ENCODE peak calls at places on chromosomes 6 and 20, in six cellular contexts. F, C, I, U, A and T are unnamed samples.

GRCh38 chr6:157877573-157878011 is 54.5 kb downstream of the SNX9 start:
- DNase-seq in F (no peak), C (no peak), I (no peak), U (no peak), A (no peak), T (no peak)

GRCh38 chr6:80733645-80734044 is 627.2 kb downstream of the BCKDHB start:
- DNase-seq in F (no peak), C (no peak), I (no peak), U (no peak), A (no peak), T (no peak)

GRCh38 chr6:105121981-105122380 is 57.8 kb downstream of the POPDC3 start:
- DNase-seq in F (no peak), C (no peak), I (no peak), U (no peak), A (no peak), T (no peak)

GRCh38 chr6:147131728-147132127 is 72.5 kb upstream of the STXBP5 start:
- DNase-seq in F (no peak), C (no peak), I (no peak), U (no peak), A (no peak), T (no peak)

GRCh38 chr6:101935732-101936131 is 542.2 kb downstream of the GRIK2 start:
- DNase-seq in F (no peak), C (no peak), I (no peak), U (no peak), A (no peak), T (no peak)

GRCh38 chr6:32114853-32115252 is 5.7 kb upstream of the TNXB start:
- DNase-seq in F (no peak), C (peak), I (no peak), U (no peak), A (no peak), T (no peak)

GRCh38 chr20:19012671-19013070 is 199.1 kb downstream of the SCP2D1 start:
- DNase-seq in F (no peak), C (no peak), I (no peak), U (no peak), A (no peak), T (no peak)

GRCh38 chr6:28864321-28864923 is 59.4 kb downstream of the TRIM27 start:
- DNase-seq in F (no peak), C (no peak), I (no peak), U (no peak), A (no peak), T (no peak)

GRCh38 chr6:142851601-142852000 is 93.4 kb downstream of the HIVEP2 start:
- DNase-seq in F (no peak), C (no peak), I (no peak), U (no peak), A (no peak), T (no peak)

GRCh38 chr20:10922941-10923340 is 249.1 kb upstream of the JAG1 start:
- DNase-seq in F (no peak), C (no peak), I (no peak), U (no peak), A (no peak), T (no peak)

GRCh38 chr6:38604700-38605099 is 35.0 kb downstream of the BTBD9 start:
- DNase-seq in F (no peak), C (no peak), I (no peak), U (no peak), A (no peak), T (no peak)

GRCh38 chr20:32445539-32446273 is 87.6 kb downstream of the ASXL1 start:
- DNase-seq in F (peak), C (peak), I (no peak), U (no peak), A (peak), T (no peak)

GRCh38 chr6:105459049-105459448 is 56.2 kb upstream of the PREP start:
- DNase-seq in F (no peak), C (no peak), I (no peak), U (no peak), A (no peak), T (no peak)

GRCh38 chr6:161048636-161049035 is 57.1 kb downstream of the MAP3K4 start:
- DNase-seq in F (no peak), C (no peak), I (no peak), U (no peak), A (no peak), T (no peak)

GRCh38 chr6:140460267-140460666 is 1085.8 kb upstream of the CITED2 start:
- DNase-seq in F (no peak), C (no peak), I (no peak), U (no peak), A (no peak), T (no peak)

GRCh38 chr20:10673176-10673830 is 496 bp downstream of the JAG1 start:
- DNase-seq in F (peak), C (no peak), I (no peak), U (no peak), A (peak), T (peak)

GRCh38 chr6:28940859-28941680 is 17.3 kb upstream of the TRIM27 start:
- DNase-seq in F (peak), C (peak), I (peak), U (peak), A (peak), T (no peak)

GRCh38 chr6:136609878-136610706 is 59.9 kb upstream of the MAP7 start:
- DNase-seq in F (peak), C (no peak), I (no peak), U (peak), A (peak), T (no peak)

GRCh38 chr6:42118162-42119001 is 24.0 kb downstream of the C6orf132 start:
- DNase-seq in F (peak), C (no peak), I (no peak), U (no peak), A (peak), T (no peak)

GRCh38 chr6:88666906-88667305 is 296.5 kb downstream of the RNGTT start:
- DNase-seq in F (no peak), C (no peak), I (no peak), U (no peak), A (no peak), T (no peak)

GRCh38 chr20:4918473-4918872 is 82.8 kb downstream of the SLC23A2 start:
- DNase-seq in F (no peak), C (no peak), I (no peak), U (no peak), A (peak), T (no peak)

GRCh38 chr20:33277471-33278441 is 5.3 kb upstream of the BPIFB1 start:
- DNase-seq in F (peak), C (no peak), I (no peak), U (no peak), A (no peak), T (no peak)

GRCh38 chr6:116682334-116682712 is 1.3 kb downstream of the KPNA5 start:
- DNase-seq in F (no peak), C (no peak), I (no peak), U (no peak), A (no peak), T (no peak)

GRCh38 chr6:114611696-114612095 is 268.9 kb upstream of the HS3ST5 start:
- DNase-seq in F (no peak), C (no peak), I (no peak), U (no peak), A (no peak), T (no peak)

GRCh38 chr6:21371676-21372161 is 221.8 kb upstream of the SOX4 start:
- DNase-seq in F (no peak), C (no peak), I (no peak), U (no peak), A (no peak), T (no peak)

DNA sequence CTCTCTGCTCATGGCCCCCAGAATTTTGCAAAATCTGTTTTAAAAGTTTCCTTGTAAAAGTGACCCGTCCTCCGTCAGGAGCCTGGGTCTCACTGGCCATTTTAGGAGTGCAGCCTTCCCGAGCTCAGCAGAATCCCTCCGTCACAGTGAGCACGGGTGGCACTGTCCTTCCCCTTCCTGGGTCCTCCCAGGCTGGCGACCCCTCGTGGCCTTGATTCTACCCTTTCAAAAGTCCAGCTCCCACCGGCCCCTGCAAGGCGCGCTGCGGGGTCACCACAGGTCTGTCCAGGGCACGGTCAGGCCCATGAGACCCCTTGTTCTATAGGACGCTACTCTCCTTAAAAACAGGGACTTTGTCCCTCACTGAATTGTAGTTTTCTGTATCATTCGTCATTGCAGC is 112.7 kb downstream of the PSMB1 start:
- DNase-seq in F (peak), C (no peak), I (no peak), U (no peak), A (no peak), T (no peak)
- TF ChIP-seq POLR2AphosphoS5 in F (no peak), C (no peak), I (no peak), U (no peak), A (no peak), T (no peak)

DNA sequence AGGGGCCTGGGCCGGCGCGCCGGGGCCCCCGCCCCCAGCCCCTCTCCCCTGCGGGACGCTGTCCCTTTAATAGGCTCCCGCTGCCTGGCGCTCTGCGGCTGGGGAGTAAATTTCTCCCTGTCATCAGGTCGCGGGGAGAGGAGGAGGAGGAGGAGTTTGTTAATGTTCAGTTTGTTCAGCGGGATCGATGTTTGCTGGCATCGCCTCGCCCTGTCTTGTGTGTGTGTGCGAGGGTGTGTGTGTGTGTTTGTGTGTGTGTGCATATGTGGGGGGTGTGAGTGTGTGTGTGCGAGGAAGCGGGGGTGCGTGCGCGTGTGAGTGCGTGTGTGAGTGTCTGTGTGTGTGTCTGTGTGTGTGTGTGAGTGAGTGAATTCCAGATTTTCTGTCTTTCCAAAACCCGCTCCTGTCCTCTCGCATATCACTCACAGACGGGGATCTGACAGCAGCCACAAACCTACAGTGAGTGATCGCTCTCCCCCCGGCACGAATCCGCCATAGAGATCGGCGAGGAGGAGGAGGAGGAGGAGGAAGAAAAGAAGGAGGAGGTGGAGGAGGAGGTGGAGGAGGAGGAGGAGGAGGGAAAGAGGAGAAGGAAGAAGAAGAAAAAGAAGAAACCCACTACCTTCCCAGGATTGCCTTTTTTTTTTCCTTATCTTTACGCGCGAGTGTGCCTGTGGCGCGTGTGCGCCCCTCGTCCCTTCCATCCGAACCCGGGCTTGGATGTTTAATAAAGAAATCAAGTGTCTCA is at the start of gene TSHZ2:
- DNase-seq in F (peak), C (peak), I (no peak), U (no peak), A (no peak), T (no peak)
- TF ChIP-seq POLR2A in F (no peak), C (no peak), I (no peak), U (no peak), A (no peak), T (no peak)

DNA sequence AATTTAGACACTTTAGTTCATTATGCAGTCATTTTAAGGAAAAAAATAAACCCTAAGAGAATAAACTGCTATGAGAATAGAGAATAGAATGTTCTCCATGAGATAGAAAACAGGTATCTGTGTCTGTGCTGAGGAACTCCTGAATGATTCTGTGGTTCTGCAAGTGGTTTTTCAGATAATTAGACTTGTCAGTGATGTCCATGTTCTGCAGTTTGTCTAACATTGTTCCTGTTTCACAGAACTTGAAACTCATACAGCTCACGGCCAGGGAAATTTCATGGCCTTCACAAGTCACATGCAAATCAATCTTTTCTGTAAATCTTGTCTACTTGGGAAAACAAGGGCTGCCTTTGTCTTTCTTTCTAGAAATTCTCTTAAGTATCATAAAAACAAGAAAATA is 73.4 kb upstream of the HMGCLL1 start:
- DNase-seq in F (no peak), C (no peak), I (no peak), U (no peak), A (no peak), T (no peak)
- TF ChIP-seq POLR2AphosphoS5 in F (no peak), C (no peak), I (no peak), U (no peak), A (no peak), T (no peak)

DNA sequence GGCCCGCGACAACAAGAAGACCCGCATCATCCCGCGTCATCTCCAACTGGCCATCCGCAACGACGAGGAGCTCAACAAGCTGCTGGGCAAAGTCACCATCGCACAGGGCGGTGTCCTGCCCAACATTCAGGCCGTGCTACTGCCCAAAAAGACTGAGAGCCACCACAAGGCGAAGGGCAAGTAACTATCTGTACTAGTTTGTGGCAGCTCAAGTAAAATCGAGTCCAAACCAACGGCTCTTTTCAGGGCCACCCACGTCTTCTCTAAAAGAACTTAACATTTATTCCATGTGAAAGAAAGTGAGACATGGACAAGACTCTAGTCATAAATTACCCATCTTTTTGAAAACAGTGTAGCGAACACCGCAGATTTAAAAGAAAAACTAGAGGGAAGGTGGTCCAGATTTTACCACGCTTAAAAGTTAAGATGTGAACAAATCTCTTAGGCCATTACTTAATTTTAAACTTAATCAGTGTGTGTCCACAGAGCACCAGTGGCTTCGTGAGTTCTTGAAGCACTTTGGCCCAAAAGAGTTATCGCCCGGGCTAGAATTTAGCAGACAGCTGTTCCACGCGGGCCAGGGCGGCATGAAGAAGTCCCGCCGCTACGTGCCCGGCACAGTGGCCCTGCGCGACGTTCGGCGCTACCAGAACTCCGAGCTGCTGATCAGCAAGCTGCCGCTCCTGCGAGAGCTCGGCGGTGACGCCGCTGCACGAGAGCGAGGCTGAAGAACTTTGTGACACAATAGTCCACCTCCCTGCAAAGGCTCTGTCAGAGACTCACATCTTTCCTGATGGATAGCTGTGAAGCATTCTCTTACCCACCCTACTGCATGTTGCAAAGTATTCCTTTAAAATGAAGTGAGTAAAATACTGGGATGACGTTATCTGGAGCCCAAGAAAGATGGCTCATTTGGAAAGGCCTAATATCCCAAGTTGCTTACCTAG is 113.9 kb upstream of the PRSS16 start:
- DNase-seq in F (peak), C (peak), I (no peak), U (peak), A (peak), T (no peak)
- TF ChIP-seq POLR2A in F (no peak), C (no peak), I (peak), U (peak), A (peak), T (peak)

GRCh38 chr20:29079769-29080690 is 2177.4 kb upstream of the DEFB115 start:
- DNase-seq in F (no peak), C (no peak), I (no peak), U (no peak), A (no peak), T (no peak)
- TF ChIP-seq POLR2AphosphoS5 in F (no peak), C (no peak), I (no peak), U (no peak), A (no peak), T (no peak)

GRCh38 chr6:44224978-44225330 is 1.6 kb downstream of the SLC29A1 start:
- DNase-seq in F (no peak), C (no peak), I (no peak), U (no peak), A (no peak), T (no peak)

GRCh38 chr6:44222486-44222986 is 859 bp upstream of the SLC29A1 start:
- DNase-seq in F (no peak), C (no peak), I (no peak), U (no peak), A (no peak), T (no peak)

GRCh38 chr6:44222987-44223470 is 366 bp upstream of the SLC29A1 start:
- DNase-seq in F (no peak), C (peak), I (no peak), U (no peak), A (no peak), T (no peak)

GRCh38 chr6:44224154-44224977 is 971 bp downstream of the SLC29A1 start:
- DNase-seq in F (no peak), C (no peak), I (no peak), U (no peak), A (no peak), T (no peak)

DNA sequence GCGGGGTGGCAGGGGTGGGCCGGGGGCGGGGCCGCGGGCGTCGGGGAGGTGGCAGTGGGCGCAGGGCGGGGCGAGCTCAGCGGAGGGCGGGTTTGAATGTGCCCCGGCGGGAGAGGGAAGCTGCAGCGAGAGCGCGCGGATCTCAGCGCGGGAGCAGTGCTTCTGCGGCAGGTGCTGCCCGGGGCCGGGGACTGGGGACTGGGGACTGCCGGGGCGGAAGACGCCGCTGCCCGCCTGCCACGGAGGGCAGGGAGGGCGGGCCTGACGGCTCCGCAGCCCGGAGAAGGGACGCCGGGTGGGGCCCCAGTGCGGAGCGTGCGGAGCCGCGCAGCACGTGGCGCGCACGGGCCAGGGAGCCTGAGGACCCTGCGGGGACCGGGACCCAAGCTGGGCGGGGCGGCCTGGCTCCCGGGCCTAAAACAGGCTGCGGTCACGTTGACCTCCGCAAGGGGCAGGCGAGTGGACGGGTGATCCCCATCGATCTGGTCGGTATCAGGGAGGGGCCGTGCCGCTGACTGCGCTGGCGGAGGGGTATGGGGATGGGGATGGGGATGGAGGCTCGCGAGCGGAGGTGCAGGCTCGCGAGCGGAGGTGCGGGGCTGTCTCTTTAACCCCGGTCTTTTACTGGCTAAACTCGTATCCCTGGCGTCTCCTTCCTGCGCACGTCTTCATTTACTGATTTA is at the start of gene SLC29A1:
- DNase-seq in F (peak), C (peak), I (no peak), U (no peak), A (peak), T (peak)
- TF ChIP-seq POLR2A in F (no peak), C (no peak), I (peak), U (peak), A (no peak), T (peak)

DNA sequence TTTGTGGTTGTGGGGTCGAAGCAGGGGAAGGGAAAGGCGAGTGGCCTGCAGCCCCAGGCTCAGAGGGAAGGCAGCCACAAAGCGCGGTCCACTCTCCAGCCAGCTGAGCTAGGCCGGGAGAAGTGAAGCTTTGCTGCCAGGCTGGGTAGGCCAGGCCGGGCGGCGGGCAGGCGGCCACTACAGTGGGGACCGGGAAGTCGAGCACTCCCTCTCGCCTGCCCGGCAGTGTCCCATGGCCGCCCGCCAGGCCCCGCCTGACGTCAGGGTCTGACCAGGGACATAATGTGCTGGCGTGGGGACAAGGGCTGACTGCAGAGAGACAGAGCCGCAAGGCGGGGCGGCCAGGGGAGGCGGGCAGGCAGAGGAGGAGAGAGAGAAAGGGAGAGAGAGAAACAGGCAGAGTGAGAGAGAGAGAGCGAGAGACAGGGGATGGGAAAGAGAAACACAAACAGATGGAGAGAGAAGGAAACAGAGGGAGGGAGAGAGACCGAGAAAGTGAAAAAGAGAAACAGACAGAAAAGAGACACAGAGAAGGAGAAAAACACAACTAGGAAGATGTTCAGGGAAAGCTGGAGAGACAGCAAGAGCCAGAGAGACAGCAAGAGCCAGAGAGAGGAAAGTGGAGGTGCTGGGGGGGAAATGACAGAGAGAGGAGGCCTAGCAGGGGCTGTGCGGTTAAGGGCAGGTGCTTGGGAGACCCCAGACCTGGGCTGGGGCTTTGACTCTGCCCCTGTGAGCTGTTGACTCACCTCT is 94.5 kb upstream of the PTPN1 start:
- DNase-seq in F (peak), C (peak), I (no peak), U (peak), A (peak), T (no peak)
- TF ChIP-seq POLR2AphosphoS5 in F (peak), C (peak), I (no peak), U (peak), A (peak), T (no peak)